ENCODE peak calls at places on chromosomes 1 and 21, in ten cellular contexts. U is H1, K is sigmoid colon, L is HCT116, B is HepG2, F is suprapubic skin, J is Panc1, X is K562, H is GM23338, E is spleen. A is an unnamed sample. For H3K27me3, the result is how much of the 10 kb centered on the place peaks cover.

GRCh38 chr1:64890699-64891439 is 75.5 kb downstream of the JAK1 start:
- DNase-seq in K (no peak), B (no peak), E (no peak), L (no peak), H (no peak), J (no peak), F (no peak), X (no peak), U (no peak), A (no peak)

GRCh38 chr1:217535601-217536377 is 95.1 kb downstream of the GPATCH2 start:
- DNase-seq in U (no peak), L (no peak), J (no peak), F (no peak), B (peak), E (no peak), H (no peak), X (no peak), K (no peak), A (no peak)

GRCh38 chr21:17438642-17439041 is 74.2 kb upstream of the CXADR start:
- DNase-seq in E (no peak), J (no peak), B (peak), K (no peak), U (peak), F (no peak), H (peak), X (no peak), L (no peak), A (no peak)

GRCh38 chr1:81554108-81554507 is 246.6 kb upstream of the ADGRL2 start:
- DNase-seq in K (no peak), F (no peak), E (no peak), U (no peak), X (no peak), H (no peak), L (no peak), B (no peak), J (no peak), A (no peak)

GRCh38 chr1:18681423-18681835 is 50.8 kb downstream of the PAX7 start:
- DNase-seq in F (no peak), X (peak), H (peak), K (no peak), U (no peak), B (peak), L (peak), J (peak), E (no peak), A (no peak)

GRCh38 chr1:115076384-115076906 is 12.9 kb downstream of the TSPAN2 start:
- DNase-seq in H (no peak), J (no peak), F (no peak), L (no peak), K (no peak), X (no peak), E (no peak), U (no peak), B (no peak), A (no peak)

GRCh38 chr1:202009326-202010031 is 908 bp upstream of the ELF3 start:
- DNase-seq in U (peak), H (peak), E (peak), K (peak), F (no peak), X (peak), L (peak), B (peak), J (no peak), A (peak)

GRCh38 chr21:14991957-14992356 is 72.8 kb downstream of the NRIP1 start:
- DNase-seq in U (no peak), E (no peak), J (peak), B (no peak), H (no peak), K (no peak), L (no peak), F (no peak), X (no peak), A (no peak)

GRCh38 chr21:41954654-41955499 is 1.1 kb upstream of the C2CD2 start:
- DNase-seq in U (no peak), J (no peak), H (no peak), E (peak), B (no peak), L (no peak), F (no peak), X (no peak), K (no peak), A (no peak)

GRCh38 chr1:25831569-25832196 is 11.9 kb downstream of the MTFR1L start:
- DNase-seq in X (no peak), U (no peak), F (no peak), B (no peak), L (no peak), E (no peak), J (no peak), K (no peak), H (no peak), A (no peak)

GRCh38 chr1:155179107-155180031 is 5.7 kb downstream of the TRIM46 start:
- DNase-seq in U (no peak), B (no peak), J (no peak), H (no peak), K (peak), L (no peak), E (peak), F (no peak), X (no peak), A (no peak)

GRCh38 chr21:33230518-33231324 is 983 bp downstream of the IFNAR2 start:
- DNase-seq in E (peak), U (no peak), K (peak), J (no peak), X (peak), H (peak), F (peak), L (no peak), B (peak), A (peak)

GRCh38 chr21:29477941-29478340 is 179.2 kb downstream of the BACH1 start:
- DNase-seq in U (no peak), J (no peak), K (no peak), L (no peak), H (no peak), X (no peak), B (no peak), F (no peak), E (no peak), A (no peak)

GRCh38 chr1:229221106-229222019 is 49.5 kb upstream of the RAB4A start:
- DNase-seq in B (peak), E (no peak), L (no peak), U (peak), H (no peak), X (no peak), F (no peak), K (no peak), J (peak), A (peak)

GRCh38 chr21:44691686-44692085 is 5.3 kb upstream of the KRTAP10-12 start:
- DNase-seq in L (no peak), F (no peak), K (no peak), X (no peak), E (no peak), H (no peak), B (no peak), J (no peak), U (no peak), A (no peak)

GRCh38 chr1:246306415-246307037 is 200.6 kb downstream of the SMYD3 start:
- DNase-seq in B (peak), J (no peak), K (no peak), H (peak), E (no peak), F (no peak), X (peak), U (no peak), L (no peak), A (no peak)

GRCh38 chr21:15520811-15521643 is 208.8 kb upstream of the USP25 start:
- DNase-seq in E (no peak), U (no peak), L (no peak), K (no peak), H (peak), B (peak), J (no peak), F (no peak), X (peak), A (no peak)

GRCh38 chr1:151803164-151803563 is 2.1 kb downstream of the LINGO4 start:
- DNase-seq in L (no peak), H (no peak), F (no peak), E (no peak), J (no peak), U (no peak), B (no peak), X (no peak), K (peak), A (no peak)

GRCh38 chr1:164838786-164839185 is 279.8 kb downstream of the PBX1 start:
- DNase-seq in L (no peak), B (no peak), K (no peak), U (no peak), H (no peak), J (no peak), X (no peak), F (no peak), E (no peak), A (no peak)

GRCh38 chr1:59022799-59023198 is 239.0 kb upstream of the JUN start:
- DNase-seq in K (no peak), U (no peak), L (no peak), E (no peak), H (no peak), X (no peak), B (no peak), J (no peak), F (no peak), A (no peak)

GRCh38 chr1:228004331-228004871 is 2.4 kb upstream of the WNT3A start:
- DNase-seq in K (peak), E (peak), U (peak), F (peak), X (peak), L (peak), J (peak), B (peak), H (peak), A (no peak)

GRCh38 chr1:28877132-28877781 is 37.1 kb upstream of the EPB41 start:
- DNase-seq in B (peak), K (peak), U (peak), L (peak), F (no peak), X (peak), E (peak), J (peak), H (peak), A (peak)

GRCh38 chr1:25676488-25676887 is 59.9 kb downstream of the MAN1C1 start:
- DNase-seq in E (peak), B (no peak), U (no peak), F (no peak), H (no peak), L (no peak), J (no peak), X (no peak), K (no peak), A (no peak)

GRCh38 chr1:89464008-89464407 is 60.6 kb upstream of the LRRC8B start:
- DNase-seq in B (no peak), U (no peak), F (no peak), L (no peak), X (no peak), H (no peak), K (no peak), J (no peak), E (no peak), A (no peak)

GRCh38 chr1:34867421-34867820 is 7.9 kb upstream of the SMIM12 start:
- DNase-seq in J (no peak), L (no peak), K (no peak), U (no peak), X (no peak), E (no peak), B (no peak), H (no peak), F (no peak), A (no peak)

GRCh38 chr21:33359446-33359845 is 34.7 kb downstream of the IFNAR1 start:
- DNase-seq in B (no peak), X (no peak), U (no peak), F (no peak), J (no peak), K (no peak), L (no peak), H (no peak), E (no peak), A (no peak)

GRCh38 chr1:8567146-8567545 is 249.2 kb downstream of the SLC45A1 start:
- DNase-seq in B (peak), H (no peak), E (no peak), K (no peak), J (peak), L (no peak), U (no peak), F (no peak), X (no peak), A (no peak)

GRCh38 chr21:42298657-42299056 is 16.6 kb downstream of the TFF3 start:
- DNase-seq in X (no peak), H (no peak), B (no peak), E (no peak), L (no peak), K (no peak), U (no peak), J (no peak), F (no peak), A (no peak)

GRCh38 chr1:159076753-159077656 is at the start of gene AIM2:
- DNase-seq in U (no peak), H (no peak), X (peak), K (no peak), L (no peak), B (no peak), F (no peak), E (peak), J (no peak), A (peak)
- TF ChIP-seq POLR2AphosphoS5 in U (no peak), H (no peak), X (no peak), K (no peak), L (no peak), B (no peak), F (no peak), E (peak), J (no peak), A (peak)

GRCh38 chr1:914253-914890 is 9.4 kb upstream of the SAMD11 start:
- DNase-seq in E (peak), X (no peak), B (no peak), F (no peak), J (no peak), H (no peak), U (no peak), L (no peak), K (peak), A (no peak)
- H3K27me3 ChIP-seq in E (under half), X (half or more), B (under half), F (half or more), J (under half), H (half or more), U (under half), L (under half), K (under half), A (half or more)

DNA sequence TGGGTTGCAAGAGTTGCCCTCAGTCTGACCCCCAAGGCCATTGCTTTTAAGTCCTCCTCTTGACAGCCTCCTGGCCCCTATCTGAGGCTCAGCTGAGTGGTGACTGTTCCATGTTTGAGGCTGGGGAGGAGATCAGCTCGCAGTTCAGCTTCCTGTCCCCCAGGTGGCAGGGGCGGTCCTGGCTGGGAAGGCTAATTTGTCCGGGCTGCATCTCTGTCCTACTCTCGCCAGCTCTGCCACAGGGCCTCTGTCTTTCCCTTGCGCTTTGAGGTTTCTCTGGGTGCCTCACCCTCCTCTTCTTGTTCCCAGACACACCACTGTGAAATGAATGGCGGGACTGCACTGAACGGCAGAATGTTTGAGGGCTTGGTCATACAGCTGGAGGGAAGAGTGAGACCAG is 157.3 kb downstream of the KCNJ6 start:
- DNase-seq in X (peak), E (no peak), B (peak), K (no peak), H (peak), J (peak), F (no peak), L (no peak), U (peak), A (peak)
- TF ChIP-seq CTCF in X (peak), E (peak), B (peak), K (no peak), H (peak), J (peak), F (no peak), L (peak), U (peak), A (peak)

GRCh38 chr1:61182049-61182448 is 99.7 kb downstream of the NFIA start:
- DNase-seq in X (no peak), E (no peak), U (no peak), K (no peak), H (no peak), B (no peak), J (no peak), L (no peak), F (no peak), A (no peak)
- TF ChIP-seq POLR2AphosphoS5 in X (no peak), E (no peak), U (no peak), K (peak), H (no peak), B (no peak), J (no peak), L (no peak), F (peak), A (no peak)

DNA sequence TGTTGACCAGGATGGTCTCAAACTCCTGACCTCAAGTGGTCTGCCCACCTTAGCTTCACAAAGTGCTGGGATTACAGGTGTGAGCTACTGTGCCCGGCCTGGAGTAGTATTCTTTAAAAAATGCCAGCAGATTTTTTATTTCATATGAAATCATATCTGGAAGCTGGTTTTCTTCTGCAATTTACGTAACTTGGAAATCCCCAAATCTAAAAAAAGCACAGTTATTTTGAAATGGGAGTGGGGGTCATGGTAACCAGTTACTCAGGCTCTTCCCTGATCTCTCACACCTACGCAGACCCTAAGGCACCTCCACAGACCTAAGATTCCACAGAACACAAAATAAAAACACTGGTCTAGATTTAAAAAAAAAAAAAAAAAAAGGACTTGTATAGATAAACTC is 219.8 kb downstream of the DAB1 start:
- DNase-seq in X (no peak), E (no peak), B (no peak), J (no peak), H (no peak), F (no peak), K (no peak), L (no peak), U (no peak), A (no peak)
- H3K27me3 ChIP-seq in X (under half), E (under half), B (under half), J (under half), H (half or more), F (under half), K (under half), L (under half), U (under half), A (under half)

GRCh38 chr1:39407496-39407888 is 83.9 kb upstream of the BMP8A start:
- DNase-seq in K (no peak), L (no peak), F (no peak), E (no peak), U (no peak), H (peak), B (no peak), X (no peak), J (no peak), A (no peak)

GRCh38 chr1:39408641-39409054 is 82.8 kb upstream of the BMP8A start:
- DNase-seq in H (peak), U (peak), E (peak), F (peak), K (peak), L (peak), J (no peak), B (peak), X (peak), A (peak)

GRCh38 chr1:39409055-39409816 is 82.2 kb upstream of the BMP8A start:
- DNase-seq in K (peak), E (peak), J (no peak), H (peak), U (peak), B (peak), L (no peak), X (no peak), F (peak), A (peak)

GRCh38 chr1:39406533-39407478 is 84.6 kb upstream of the BMP8A start:
- DNase-seq in J (no peak), L (no peak), K (no peak), U (no peak), F (no peak), E (no peak), B (peak), H (no peak), X (no peak), A (no peak)

GRCh38 chr1:39407889-39408640 is 83.4 kb upstream of the BMP8A start:
- DNase-seq in B (peak), F (no peak), K (no peak), X (no peak), U (no peak), J (no peak), L (no peak), E (no peak), H (peak), A (peak)
- TF ChIP-seq CTCF in B (peak), F (no peak), K (no peak), X (peak), U (no peak), J (peak), L (peak), E (no peak), H (peak), A (peak)

GRCh38 chr1:30756206-30756544 is 1.4 kb downstream of the LAPTM5 start:
- DNase-seq in L (no peak), J (no peak), U (no peak), H (no peak), E (peak), X (no peak), K (no peak), F (no peak), B (no peak), A (no peak)
- TF ChIP-seq POLR2AphosphoS5 in L (no peak), J (no peak), U (no peak), H (no peak), E (no peak), X (no peak), K (no peak), F (no peak), B (no peak), A (no peak)

DNA sequence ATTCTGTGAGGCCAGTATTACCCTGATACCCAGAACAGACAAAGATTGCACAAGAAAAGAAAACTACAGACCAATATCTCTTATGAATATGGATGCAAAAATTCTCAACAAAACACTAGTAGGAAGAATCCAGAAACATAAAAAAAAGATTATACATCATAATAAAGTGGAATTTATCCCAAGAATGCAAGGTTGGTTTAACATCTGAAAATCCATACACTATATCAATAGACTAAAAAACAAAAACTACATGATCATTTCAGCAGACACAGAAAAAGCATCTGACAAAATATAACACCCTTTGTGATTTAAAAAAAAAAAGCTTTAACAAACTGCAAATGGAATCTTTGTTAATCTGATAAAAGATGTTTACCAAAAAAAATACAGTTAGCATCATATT is 12.2 kb upstream of the MPL start:
- DNase-seq in K (no peak), X (no peak), B (no peak), U (no peak), L (no peak), F (no peak), H (no peak), J (no peak), E (no peak), A (no peak)
- H3K27me3 ChIP-seq in K (under half), X (under half), B (under half), U (under half), L (under half), F (under half), H (under half), J (under half), E (under half), A (under half)